ENCODE peak calls at places on chromosomes 7 and 10, in ten cellular contexts. One of them, this sample, is unnamed. For H3K4me1, the result is how much of the 10 kb centered on the place peaks cover.

GRCh38 chr7:130912910-130913720 is 179.1 kb upstream of the KLF14 start:
- DNase-seq in cardiac muscle cell: no peak
- DNase-seq in H9: no peak
- DNase-seq in IMR-90: peak
- DNase-seq in neural progenitor cell: peak
- DNase-seq in ovary: peak
- DNase-seq in breast epithelium: no peak
- DNase-seq in HCT116: peak
- DNase-seq in upper lobe of left lung: no peak
- DNase-seq in left ventricle myocardium inferior: peak
- DNase-seq in this sample: peak

GRCh38 chr7:106369349-106369748 is 84.6 kb upstream of the NAMPT start:
- DNase-seq in H9: no peak
- DNase-seq in IMR-90: peak
- DNase-seq in neural progenitor cell: no peak
- DNase-seq in ovary: no peak
- DNase-seq in breast epithelium: no peak
- DNase-seq in cardiac muscle cell: no peak
- DNase-seq in upper lobe of left lung: no peak
- DNase-seq in HCT116: no peak
- DNase-seq in left ventricle myocardium inferior: no peak
- DNase-seq in this sample: no peak

GRCh38 chr7:141920281-141920680 is 4.1 kb downstream of the OR9A4 start:
- DNase-seq in H9: no peak
- DNase-seq in breast epithelium: no peak
- DNase-seq in HCT116: no peak
- DNase-seq in cardiac muscle cell: no peak
- DNase-seq in upper lobe of left lung: no peak
- DNase-seq in ovary: no peak
- DNase-seq in left ventricle myocardium inferior: no peak
- DNase-seq in neural progenitor cell: no peak
- DNase-seq in IMR-90: no peak
- DNase-seq in this sample: no peak

GRCh38 chr10:82969405-82969804 is 1094.4 kb downstream of the NRG3 start:
- DNase-seq in breast epithelium: no peak
- DNase-seq in H9: no peak
- DNase-seq in ovary: no peak
- DNase-seq in cardiac muscle cell: peak
- DNase-seq in neural progenitor cell: no peak
- DNase-seq in upper lobe of left lung: no peak
- DNase-seq in left ventricle myocardium inferior: no peak
- DNase-seq in HCT116: no peak
- DNase-seq in IMR-90: peak
- DNase-seq in this sample: no peak

GRCh38 chr10:114541081-114541833 is 116.8 kb downstream of the ABLIM1 start:
- DNase-seq in upper lobe of left lung: no peak
- DNase-seq in HCT116: no peak
- DNase-seq in cardiac muscle cell: no peak
- DNase-seq in IMR-90: peak
- DNase-seq in neural progenitor cell: no peak
- DNase-seq in left ventricle myocardium inferior: peak
- DNase-seq in ovary: peak
- DNase-seq in H9: no peak
- DNase-seq in breast epithelium: no peak
- DNase-seq in this sample: no peak

GRCh38 chr7:149625339-149625946 is 127.8 kb upstream of the ZNF746 start:
- DNase-seq in cardiac muscle cell: peak
- DNase-seq in HCT116: peak
- DNase-seq in breast epithelium: peak
- DNase-seq in left ventricle myocardium inferior: peak
- DNase-seq in upper lobe of left lung: no peak
- DNase-seq in neural progenitor cell: peak
- DNase-seq in H9: peak
- DNase-seq in IMR-90: peak
- DNase-seq in ovary: peak
- DNase-seq in this sample: peak

GRCh38 chr10:8889538-8889937 is 835.0 kb downstream of the GATA3 start:
- DNase-seq in breast epithelium: no peak
- DNase-seq in HCT116: no peak
- DNase-seq in left ventricle myocardium inferior: no peak
- DNase-seq in ovary: no peak
- DNase-seq in upper lobe of left lung: no peak
- DNase-seq in cardiac muscle cell: no peak
- DNase-seq in IMR-90: no peak
- DNase-seq in neural progenitor cell: no peak
- DNase-seq in H9: no peak
- DNase-seq in this sample: no peak

GRCh38 chr10:76397210-76397881 is 965.9 kb downstream of the LRMDA start:
- DNase-seq in ovary: peak
- DNase-seq in H9: no peak
- DNase-seq in left ventricle myocardium inferior: peak
- DNase-seq in HCT116: no peak
- DNase-seq in IMR-90: no peak
- DNase-seq in neural progenitor cell: no peak
- DNase-seq in upper lobe of left lung: no peak
- DNase-seq in breast epithelium: no peak
- DNase-seq in cardiac muscle cell: no peak
- DNase-seq in this sample: peak

GRCh38 chr10:124204726-124205125 is 111.3 kb upstream of the CHST15 start:
- DNase-seq in HCT116: no peak
- DNase-seq in breast epithelium: no peak
- DNase-seq in left ventricle myocardium inferior: no peak
- DNase-seq in cardiac muscle cell: no peak
- DNase-seq in IMR-90: no peak
- DNase-seq in upper lobe of left lung: no peak
- DNase-seq in H9: no peak
- DNase-seq in ovary: no peak
- DNase-seq in neural progenitor cell: no peak
- DNase-seq in this sample: no peak

GRCh38 chr10:71187600-71187999 is 24.8 kb upstream of the UNC5B start:
- DNase-seq in neural progenitor cell: no peak
- DNase-seq in IMR-90: no peak
- DNase-seq in left ventricle myocardium inferior: no peak
- DNase-seq in H9: no peak
- DNase-seq in ovary: peak
- DNase-seq in upper lobe of left lung: no peak
- DNase-seq in breast epithelium: no peak
- DNase-seq in HCT116: no peak
- DNase-seq in cardiac muscle cell: no peak
- DNase-seq in this sample: no peak

GRCh38 chr7:64887756-64888508 is 15.1 kb upstream of the ZNF273 start:
- DNase-seq in cardiac muscle cell: peak
- DNase-seq in neural progenitor cell: peak
- DNase-seq in upper lobe of left lung: peak
- DNase-seq in IMR-90: no peak
- DNase-seq in left ventricle myocardium inferior: no peak
- DNase-seq in breast epithelium: no peak
- DNase-seq in HCT116: no peak
- DNase-seq in ovary: no peak
- DNase-seq in H9: peak
- DNase-seq in this sample: peak

DNA sequence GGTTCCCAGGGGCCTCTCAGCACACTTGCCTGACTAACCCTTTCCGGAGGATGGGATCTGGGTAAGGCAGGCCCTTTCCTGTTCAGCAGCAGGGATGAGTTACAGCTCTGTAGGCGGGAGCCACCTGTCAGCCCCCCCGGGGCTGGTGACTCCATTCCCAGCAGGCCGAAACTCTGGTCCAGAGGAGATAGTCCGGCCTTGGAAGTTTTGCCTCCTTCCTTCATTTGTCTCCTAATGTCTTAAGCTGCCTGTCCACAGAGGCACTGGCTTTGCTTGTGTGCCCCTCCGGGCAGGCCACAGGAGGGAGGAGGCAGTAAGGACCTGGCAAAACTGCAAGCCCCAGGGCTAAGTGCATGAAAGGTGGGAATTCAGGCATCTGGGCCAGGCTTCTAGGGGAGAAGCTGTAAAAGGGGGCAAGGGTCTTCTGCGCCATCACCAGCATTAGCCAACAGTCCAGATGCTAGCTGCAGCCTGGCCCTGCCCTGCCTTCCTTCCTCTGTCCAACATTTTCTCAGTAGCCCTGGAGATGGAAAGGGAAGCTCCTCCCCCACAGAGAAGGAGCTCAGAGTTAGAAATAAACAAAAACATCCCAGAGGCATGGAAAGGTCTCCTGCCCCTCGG is 1.2 kb downstream of the ADIRF start:
- DNase-seq in left ventricle myocardium inferior: peak
- DNase-seq in breast epithelium: no peak
- DNase-seq in H9: no peak
- DNase-seq in HCT116: no peak
- DNase-seq in ovary: no peak
- DNase-seq in IMR-90: peak
- DNase-seq in cardiac muscle cell: no peak
- DNase-seq in neural progenitor cell: no peak
- DNase-seq in upper lobe of left lung: no peak
- DNase-seq in this sample: no peak
- H3K4me1 ChIP-seq in left ventricle myocardium inferior: half or more
- H3K4me1 ChIP-seq in breast epithelium: under half
- H3K4me1 ChIP-seq in H9: under half
- H3K4me1 ChIP-seq in HCT116: half or more
- H3K4me1 ChIP-seq in ovary: under half
- H3K4me1 ChIP-seq in IMR-90: under half
- H3K4me1 ChIP-seq in cardiac muscle cell: under half
- H3K4me1 ChIP-seq in neural progenitor cell: under half
- H3K4me1 ChIP-seq in upper lobe of left lung: half or more
- H3K4me1 ChIP-seq in this sample: half or more

GRCh38 chr10:63412304-63412703 is 53.5 kb downstream of the JMJD1C start:
- DNase-seq in cardiac muscle cell: no peak
- DNase-seq in ovary: no peak
- DNase-seq in HCT116: no peak
- DNase-seq in neural progenitor cell: no peak
- DNase-seq in H9: no peak
- DNase-seq in left ventricle myocardium inferior: no peak
- DNase-seq in upper lobe of left lung: no peak
- DNase-seq in IMR-90: no peak
- DNase-seq in breast epithelium: no peak
- DNase-seq in this sample: no peak
- H3K4me1 ChIP-seq in cardiac muscle cell: under half
- H3K4me1 ChIP-seq in ovary: under half
- H3K4me1 ChIP-seq in HCT116: under half
- H3K4me1 ChIP-seq in neural progenitor cell: under half
- H3K4me1 ChIP-seq in H9: under half
- H3K4me1 ChIP-seq in left ventricle myocardium inferior: half or more
- H3K4me1 ChIP-seq in upper lobe of left lung: under half
- H3K4me1 ChIP-seq in IMR-90: under half
- H3K4me1 ChIP-seq in breast epithelium: under half
- H3K4me1 ChIP-seq in this sample: under half

GRCh38 chr7:139094030-139094429 is 15.5 kb downstream of the ZC3HAV1 start:
- DNase-seq in left ventricle myocardium inferior: no peak
- DNase-seq in neural progenitor cell: no peak
- DNase-seq in cardiac muscle cell: no peak
- DNase-seq in H9: no peak
- DNase-seq in upper lobe of left lung: no peak
- DNase-seq in breast epithelium: no peak
- DNase-seq in IMR-90: no peak
- DNase-seq in HCT116: no peak
- DNase-seq in ovary: no peak
- DNase-seq in this sample: no peak

GRCh38 chr7:139094596-139094995 is 14.9 kb downstream of the ZC3HAV1 start:
- DNase-seq in neural progenitor cell: no peak
- DNase-seq in cardiac muscle cell: no peak
- DNase-seq in ovary: peak
- DNase-seq in left ventricle myocardium inferior: no peak
- DNase-seq in breast epithelium: no peak
- DNase-seq in HCT116: no peak
- DNase-seq in upper lobe of left lung: no peak
- DNase-seq in IMR-90: peak
- DNase-seq in H9: no peak
- DNase-seq in this sample: peak

GRCh38 chr7:139103057-139103820 is 6.3 kb downstream of the ZC3HAV1 start:
- DNase-seq in breast epithelium: no peak
- DNase-seq in ovary: no peak
- DNase-seq in HCT116: no peak
- DNase-seq in H9: no peak
- DNase-seq in IMR-90: no peak
- DNase-seq in cardiac muscle cell: no peak
- DNase-seq in left ventricle myocardium inferior: no peak
- DNase-seq in neural progenitor cell: no peak
- DNase-seq in upper lobe of left lung: no peak
- DNase-seq in this sample: no peak

GRCh38 chr7:139095194-139095659 is 14.3 kb downstream of the ZC3HAV1 start:
- DNase-seq in breast epithelium: no peak
- DNase-seq in upper lobe of left lung: no peak
- DNase-seq in IMR-90: no peak
- DNase-seq in HCT116: no peak
- DNase-seq in cardiac muscle cell: no peak
- DNase-seq in H9: peak
- DNase-seq in left ventricle myocardium inferior: no peak
- DNase-seq in ovary: no peak
- DNase-seq in neural progenitor cell: no peak
- DNase-seq in this sample: no peak

DNA sequence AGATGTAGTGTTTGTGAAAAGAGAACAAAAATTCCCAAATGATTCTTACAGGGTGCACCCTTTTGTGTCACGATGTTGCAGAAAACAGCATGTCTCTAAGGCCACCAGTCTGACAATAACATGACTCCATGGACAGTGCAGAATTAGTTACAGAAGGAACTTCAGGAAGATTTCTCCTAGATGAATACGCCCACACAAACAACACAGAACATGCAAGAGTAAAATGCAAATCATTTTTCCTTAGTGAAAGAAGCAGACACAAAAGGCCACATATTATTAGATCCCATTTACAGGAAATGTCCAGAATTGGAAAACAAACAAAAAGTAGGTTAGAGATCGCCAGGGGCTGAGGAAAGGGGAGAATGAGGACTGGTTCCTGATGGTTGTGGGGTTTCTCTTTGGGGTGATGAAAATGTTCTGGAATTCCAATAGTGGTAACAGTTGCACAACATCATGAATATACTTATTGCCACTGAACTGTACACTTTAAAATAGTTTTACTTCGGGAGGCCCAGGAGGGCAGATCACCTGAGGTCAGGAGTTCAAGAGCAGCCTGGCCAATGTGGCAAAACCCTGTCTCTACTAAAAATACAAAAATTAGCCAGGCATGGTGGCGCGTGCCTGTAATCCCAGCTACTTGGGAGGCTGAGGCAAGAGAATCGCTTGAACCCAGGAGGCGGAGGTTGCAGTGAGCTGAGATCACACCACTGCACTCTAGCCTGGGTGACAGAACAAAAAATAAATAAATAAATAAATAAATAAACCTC is 10.2 kb downstream of the ZC3HAV1 start:
- DNase-seq in neural progenitor cell: no peak
- DNase-seq in left ventricle myocardium inferior: no peak
- DNase-seq in IMR-90: peak
- DNase-seq in cardiac muscle cell: no peak
- DNase-seq in breast epithelium: no peak
- DNase-seq in upper lobe of left lung: no peak
- DNase-seq in HCT116: no peak
- DNase-seq in ovary: no peak
- DNase-seq in H9: no peak
- DNase-seq in this sample: no peak
- H3K4me1 ChIP-seq in neural progenitor cell: under half
- H3K4me1 ChIP-seq in left ventricle myocardium inferior: under half
- H3K4me1 ChIP-seq in IMR-90: under half
- H3K4me1 ChIP-seq in cardiac muscle cell: under half
- H3K4me1 ChIP-seq in breast epithelium: under half
- H3K4me1 ChIP-seq in upper lobe of left lung: half or more
- H3K4me1 ChIP-seq in HCT116: under half
- H3K4me1 ChIP-seq in ovary: under half
- H3K4me1 ChIP-seq in H9: under half
- H3K4me1 ChIP-seq in this sample: under half

GRCh38 chr10:11335881-11336430 is 275.5 kb downstream of the USP6NL start:
- DNase-seq in cardiac muscle cell: no peak
- DNase-seq in IMR-90: no peak
- DNase-seq in H9: no peak
- DNase-seq in neural progenitor cell: no peak
- DNase-seq in breast epithelium: no peak
- DNase-seq in HCT116: no peak
- DNase-seq in left ventricle myocardium inferior: no peak
- DNase-seq in upper lobe of left lung: peak
- DNase-seq in ovary: no peak
- DNase-seq in this sample: no peak
- H3K4me1 ChIP-seq in cardiac muscle cell: under half
- H3K4me1 ChIP-seq in IMR-90: under half
- H3K4me1 ChIP-seq in H9: under half
- H3K4me1 ChIP-seq in neural progenitor cell: half or more
- H3K4me1 ChIP-seq in breast epithelium: under half
- H3K4me1 ChIP-seq in HCT116: under half
- H3K4me1 ChIP-seq in left ventricle myocardium inferior: under half
- H3K4me1 ChIP-seq in upper lobe of left lung: under half
- H3K4me1 ChIP-seq in ovary: under half
- H3K4me1 ChIP-seq in this sample: under half